ENCODE peak calls at places on chromosomes 5 and 9, in five cellular contexts. One of them, this sample, is unnamed.

GRCh38 chr9:104748359-104749031 is 1.0 kb downstream of the NIPSNAP3A start:
- DNase-seq in neuronal stem cell: no peak
- DNase-seq in IMR-90: peak
- DNase-seq in H1: no peak
- DNase-seq in trophoblast cell: no peak
- DNase-seq in this sample: peak

GRCh38 chr5:139645495-139645871 is 2.7 kb upstream of the CXXC5 start:
- DNase-seq in neuronal stem cell: no peak
- DNase-seq in IMR-90: no peak
- DNase-seq in H1: no peak
- DNase-seq in trophoblast cell: no peak
- DNase-seq in this sample: no peak

GRCh38 chr5:151357097-151357496 is 9.7 kb upstream of the SLC36A2 start:
- DNase-seq in neuronal stem cell: no peak
- DNase-seq in IMR-90: no peak
- DNase-seq in H1: peak
- DNase-seq in trophoblast cell: no peak
- DNase-seq in this sample: no peak

GRCh38 chr5:139137703-139138102 is 60.5 kb downstream of the SIL1 start:
- DNase-seq in neuronal stem cell: no peak
- DNase-seq in IMR-90: peak
- DNase-seq in H1: no peak
- DNase-seq in trophoblast cell: no peak
- DNase-seq in this sample: peak

GRCh38 chr5:147208134-147208533 is 26.7 kb upstream of the STK32A start:
- DNase-seq in neuronal stem cell: no peak
- DNase-seq in IMR-90: no peak
- DNase-seq in H1: no peak
- DNase-seq in trophoblast cell: no peak
- DNase-seq in this sample: no peak

GRCh38 chr5:128825826-128826225 is 139.5 kb upstream of the SLC27A6 start:
- DNase-seq in neuronal stem cell: no peak
- DNase-seq in IMR-90: peak
- DNase-seq in H1: no peak
- DNase-seq in trophoblast cell: no peak
- DNase-seq in this sample: no peak

GRCh38 chr5:106843812-106844416 is 826.8 kb downstream of the EFNA5 start:
- DNase-seq in neuronal stem cell: no peak
- DNase-seq in IMR-90: no peak
- DNase-seq in H1: no peak
- DNase-seq in trophoblast cell: no peak
- DNase-seq in this sample: peak

GRCh38 chr9:973295-973842 is 3.1 kb upstream of the DMRT3 start:
- DNase-seq in neuronal stem cell: no peak
- DNase-seq in IMR-90: no peak
- DNase-seq in H1: no peak
- DNase-seq in trophoblast cell: no peak
- DNase-seq in this sample: no peak

GRCh38 chr9:88559661-88560060 is 24.7 kb downstream of the NXNL2 start:
- DNase-seq in neuronal stem cell: no peak
- DNase-seq in IMR-90: peak
- DNase-seq in H1: no peak
- DNase-seq in trophoblast cell: no peak
- DNase-seq in this sample: peak

GRCh38 chr9:18770509-18770908 is 262.5 kb downstream of the SAXO1 start:
- DNase-seq in neuronal stem cell: no peak
- DNase-seq in IMR-90: no peak
- DNase-seq in H1: no peak
- DNase-seq in trophoblast cell: no peak
- DNase-seq in this sample: no peak

GRCh38 chr9:91795500-91796241 is 154.4 kb downstream of the ROR2 start:
- DNase-seq in neuronal stem cell: no peak
- DNase-seq in IMR-90: peak
- DNase-seq in H1: no peak
- DNase-seq in trophoblast cell: no peak
- DNase-seq in this sample: peak

GRCh38 chr5:15539951-15540350 is 40.0 kb downstream of the FBXL7 start:
- DNase-seq in neuronal stem cell: no peak
- DNase-seq in IMR-90: peak
- DNase-seq in H1: no peak
- DNase-seq in trophoblast cell: no peak
- DNase-seq in this sample: no peak

GRCh38 chr9:37974506-37975173 is 70.7 kb upstream of the SLC25A51 start:
- DNase-seq in neuronal stem cell: no peak
- DNase-seq in IMR-90: no peak
- DNase-seq in H1: no peak
- DNase-seq in trophoblast cell: peak
- DNase-seq in this sample: peak

GRCh38 chr5:75226916-75227315 is 9.8 kb downstream of the ANKRD31 start:
- DNase-seq in neuronal stem cell: no peak
- DNase-seq in IMR-90: no peak
- DNase-seq in H1: no peak
- DNase-seq in trophoblast cell: no peak
- DNase-seq in this sample: no peak

GRCh38 chr5:92505145-92505544 is 1075.9 kb downstream of the NR2F1-AS1 start:
- DNase-seq in neuronal stem cell: no peak
- DNase-seq in IMR-90: peak
- DNase-seq in H1: no peak
- DNase-seq in trophoblast cell: no peak
- DNase-seq in this sample: peak

GRCh38 chr5:167358868-167359492 is 932.5 kb upstream of the WWC1 start:
- DNase-seq in neuronal stem cell: no peak
- DNase-seq in IMR-90: no peak
- DNase-seq in H1: no peak
- DNase-seq in trophoblast cell: no peak
- DNase-seq in this sample: no peak

GRCh38 chr5:130963798-130964197 is 201.3 kb downstream of the HINT1 start:
- DNase-seq in neuronal stem cell: no peak
- DNase-seq in IMR-90: no peak
- DNase-seq in H1: no peak
- DNase-seq in trophoblast cell: no peak
- DNase-seq in this sample: no peak

GRCh38 chr5:172322028-172322965 is 38.7 kb upstream of the UBTD2 start:
- DNase-seq in neuronal stem cell: no peak
- DNase-seq in IMR-90: no peak
- DNase-seq in H1: no peak
- DNase-seq in trophoblast cell: no peak
- DNase-seq in this sample: no peak

GRCh38 chr5:431711-432050 is 11.3 kb upstream of the EXOC3 start:
- DNase-seq in neuronal stem cell: no peak
- DNase-seq in IMR-90: no peak
- DNase-seq in H1: no peak
- DNase-seq in trophoblast cell: no peak
- DNase-seq in this sample: no peak

GRCh38 chr5:77563475-77563874 is 71.4 kb upstream of the WDR41 start:
- DNase-seq in neuronal stem cell: no peak
- DNase-seq in IMR-90: no peak
- DNase-seq in H1: no peak
- DNase-seq in trophoblast cell: no peak
- DNase-seq in this sample: no peak

GRCh38 chr9:70427161-70427945 is 12.9 kb upstream of the KLF9 start:
- DNase-seq in neuronal stem cell: no peak
- DNase-seq in IMR-90: peak
- DNase-seq in H1: no peak
- DNase-seq in trophoblast cell: no peak
- DNase-seq in this sample: peak

GRCh38 chr5:115594343-115595047 is 7.8 kb downstream of the TICAM2 start:
- DNase-seq in neuronal stem cell: no peak
- DNase-seq in IMR-90: peak
- DNase-seq in H1: no peak
- DNase-seq in trophoblast cell: no peak
- DNase-seq in this sample: no peak

GRCh38 chr9:113590389-113590788 is 126.9 kb downstream of the RGS3 start:
- DNase-seq in neuronal stem cell: no peak
- DNase-seq in IMR-90: no peak
- DNase-seq in H1: no peak
- DNase-seq in trophoblast cell: no peak
- DNase-seq in this sample: no peak

GRCh38 chr5:10307206-10308148 is at the start of gene CMBL:
- DNase-seq in neuronal stem cell: no peak
- DNase-seq in IMR-90: peak
- DNase-seq in H1: no peak
- DNase-seq in trophoblast cell: peak
- DNase-seq in this sample: peak
- H2BK5ac ChIP-seq in neuronal stem cell: no peak
- H2BK5ac ChIP-seq in IMR-90: peak
- H2BK5ac ChIP-seq in H1: peak
- H2BK5ac ChIP-seq in trophoblast cell: peak
- H2BK5ac ChIP-seq in this sample: peak

GRCh38 chr9:133991964-133992779 is at the start of gene VAV2:
- DNase-seq in neuronal stem cell: peak
- DNase-seq in IMR-90: peak
- DNase-seq in H1: no peak
- DNase-seq in trophoblast cell: peak
- DNase-seq in this sample: peak
- H4K8ac ChIP-seq in neuronal stem cell: no peak
- H4K8ac ChIP-seq in IMR-90: peak
- H4K8ac ChIP-seq in H1: peak
- H4K8ac ChIP-seq in trophoblast cell: peak
- H4K8ac ChIP-seq in this sample: peak

GRCh38 chr9:87512321-87512720 is 14.7 kb downstream of the DAPK1 start:
- DNase-seq in neuronal stem cell: no peak
- DNase-seq in IMR-90: no peak
- DNase-seq in H1: no peak
- DNase-seq in trophoblast cell: no peak
- DNase-seq in this sample: no peak
- H3K14ac ChIP-seq in neuronal stem cell: no peak
- H3K14ac ChIP-seq in IMR-90: no peak
- H3K14ac ChIP-seq in H1: no peak
- H3K14ac ChIP-seq in trophoblast cell: no peak
- H3K14ac ChIP-seq in this sample: no peak

GRCh38 chr9:75087279-75087823 is 604 bp downstream of the NMRK1 start:
- DNase-seq in neuronal stem cell: no peak
- DNase-seq in IMR-90: peak
- DNase-seq in H1: no peak
- DNase-seq in trophoblast cell: peak
- DNase-seq in this sample: peak

GRCh38 chr9:75085640-75086039 is 2.3 kb downstream of the NMRK1 start:
- DNase-seq in neuronal stem cell: no peak
- DNase-seq in IMR-90: no peak
- DNase-seq in H1: no peak
- DNase-seq in trophoblast cell: no peak
- DNase-seq in this sample: no peak

GRCh38 chr9:75083188-75083976 is 4.6 kb downstream of the NMRK1 start:
- DNase-seq in neuronal stem cell: no peak
- DNase-seq in IMR-90: no peak
- DNase-seq in H1: no peak
- DNase-seq in trophoblast cell: no peak
- DNase-seq in this sample: no peak

GRCh38 chr9:75086443-75087278 is 1.3 kb downstream of the NMRK1 start:
- DNase-seq in neuronal stem cell: no peak
- DNase-seq in IMR-90: no peak
- DNase-seq in H1: no peak
- DNase-seq in trophoblast cell: peak
- DNase-seq in this sample: peak

GRCh38 chr9:75084081-75084672 is 3.8 kb downstream of the NMRK1 start:
- DNase-seq in neuronal stem cell: no peak
- DNase-seq in IMR-90: no peak
- DNase-seq in H1: no peak
- DNase-seq in trophoblast cell: no peak
- DNase-seq in this sample: no peak
- H2BK5ac ChIP-seq in neuronal stem cell: no peak
- H2BK5ac ChIP-seq in IMR-90: no peak
- H2BK5ac ChIP-seq in H1: no peak
- H2BK5ac ChIP-seq in trophoblast cell: no peak
- H2BK5ac ChIP-seq in this sample: no peak

GRCh38 chr9:97271292-97271691 is 36.2 kb upstream of the CCDC180 start:
- DNase-seq in neuronal stem cell: no peak
- DNase-seq in IMR-90: no peak
- DNase-seq in H1: no peak
- DNase-seq in trophoblast cell: no peak
- DNase-seq in this sample: no peak
- H4K8ac ChIP-seq in neuronal stem cell: no peak
- H4K8ac ChIP-seq in IMR-90: no peak
- H4K8ac ChIP-seq in H1: no peak
- H4K8ac ChIP-seq in trophoblast cell: no peak
- H4K8ac ChIP-seq in this sample: peak

DNA sequence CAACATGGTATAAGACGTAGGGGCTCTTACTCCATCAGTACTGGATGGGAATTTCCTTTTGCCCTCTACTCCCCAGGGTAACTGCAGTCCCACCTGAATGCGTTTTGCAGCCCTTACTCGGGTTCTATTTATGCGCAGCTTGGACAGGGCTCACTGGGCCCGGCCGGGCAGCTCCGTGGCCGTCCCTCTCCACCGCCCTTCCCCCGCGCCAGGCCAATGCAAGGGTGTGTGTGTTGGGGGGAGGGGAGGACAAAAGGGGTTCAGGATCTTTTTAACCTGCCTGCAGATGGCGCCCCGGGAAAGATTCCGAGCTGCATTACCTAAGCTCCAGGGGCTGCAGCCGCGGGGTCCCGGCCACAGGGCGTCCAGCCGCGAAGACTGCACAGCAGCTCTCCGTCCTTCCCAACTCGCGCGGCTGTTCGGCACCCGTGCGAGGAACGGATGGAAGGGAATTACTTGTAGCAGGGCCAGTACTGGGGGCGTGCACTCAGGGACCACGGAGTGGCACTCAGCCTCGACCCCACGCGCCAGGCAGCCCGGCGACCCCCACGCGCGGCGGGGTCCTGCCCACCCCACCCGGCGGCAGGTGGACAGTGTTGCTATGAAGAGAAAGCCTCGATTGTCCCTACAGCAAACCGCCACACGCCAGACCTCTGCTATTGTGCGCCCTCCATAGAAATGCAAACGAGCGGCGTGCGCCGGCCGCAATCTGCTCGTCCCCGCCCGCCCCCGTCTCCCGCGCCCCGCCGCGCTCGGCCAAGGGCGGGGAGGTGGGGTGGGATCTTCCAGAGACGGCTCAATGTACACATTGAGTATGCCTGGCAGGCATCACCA is 966 bp upstream of the GADD45G start:
- DNase-seq in neuronal stem cell: peak
- DNase-seq in IMR-90: peak
- DNase-seq in H1: peak
- DNase-seq in trophoblast cell: no peak
- DNase-seq in this sample: peak
- H3K14ac ChIP-seq in neuronal stem cell: peak
- H3K14ac ChIP-seq in IMR-90: no peak
- H3K14ac ChIP-seq in H1: no peak
- H3K14ac ChIP-seq in trophoblast cell: peak
- H3K14ac ChIP-seq in this sample: no peak

GRCh38 chr9:68896495-68896894 is 117.4 kb downstream of the PRKACG start:
- DNase-seq in neuronal stem cell: no peak
- DNase-seq in IMR-90: no peak
- DNase-seq in H1: no peak
- DNase-seq in trophoblast cell: no peak
- DNase-seq in this sample: no peak
- H2BK5ac ChIP-seq in neuronal stem cell: no peak
- H2BK5ac ChIP-seq in IMR-90: no peak
- H2BK5ac ChIP-seq in H1: no peak
- H2BK5ac ChIP-seq in trophoblast cell: no peak
- H2BK5ac ChIP-seq in this sample: no peak

GRCh38 chr9:134375430-134376385 is 49.5 kb downstream of the RXRA start:
- DNase-seq in neuronal stem cell: no peak
- DNase-seq in IMR-90: no peak
- DNase-seq in H1: no peak
- DNase-seq in trophoblast cell: peak
- DNase-seq in this sample: peak
- H4K8ac ChIP-seq in neuronal stem cell: peak
- H4K8ac ChIP-seq in IMR-90: no peak
- H4K8ac ChIP-seq in H1: no peak
- H4K8ac ChIP-seq in trophoblast cell: no peak
- H4K8ac ChIP-seq in this sample: no peak

GRCh38 chr9:97220894-97221477 is 86.5 kb upstream of the CCDC180 start:
- DNase-seq in neuronal stem cell: peak
- DNase-seq in IMR-90: no peak
- DNase-seq in H1: no peak
- DNase-seq in trophoblast cell: no peak
- DNase-seq in this sample: peak
- H3K14ac ChIP-seq in neuronal stem cell: peak
- H3K14ac ChIP-seq in IMR-90: no peak
- H3K14ac ChIP-seq in H1: no peak
- H3K14ac ChIP-seq in trophoblast cell: no peak
- H3K14ac ChIP-seq in this sample: no peak

This sample was measured in mesenchymal stem cell.